ENCODE peak calls at places on chromosomes 4 and X, in seven cellular contexts. I is NCI-H345; C is retinal pigment epithelial cell; G is CD4-positive, alpha-beta T cell; S is NCI-H510A; J is endodermal cell; W is type B pancreatic cell. N is an unnamed sample.

GRCh38 chrX:109920325-109920724 is 82.6 kb upstream of the TMEM164 start:
- DNase-seq in I (no peak), C (no peak), G (no peak), S (no peak), J (no peak), W (no peak), N (no peak)

GRCh38 chr4:6855692-6856297 is 53.8 kb upstream of the TBC1D14 start:
- DNase-seq in I (no peak), C (peak), G (no peak), S (no peak), J (no peak), W (no peak), N (peak)

GRCh38 chr4:139828966-139829662 is 163.5 kb downstream of the MGST2 start:
- DNase-seq in I (no peak), C (no peak), G (no peak), S (no peak), J (no peak), W (no peak), N (no peak)

GRCh38 chr4:23163649-23164436 is 471.1 kb downstream of the GBA3 start:
- DNase-seq in I (no peak), C (no peak), G (no peak), S (no peak), J (no peak), W (no peak), N (no peak)

GRCh38 chr4:150078996-150079581 is 844 bp downstream of the DCLK2 start:
- DNase-seq in I (peak), C (no peak), G (no peak), S (peak), J (peak), W (peak), N (peak)

GRCh38 chr4:140078366-140078765 is 75.6 kb downstream of the MAML3 start:
- DNase-seq in I (peak), C (no peak), G (no peak), S (peak), J (peak), W (no peak), N (peak)

GRCh38 chr4:66266035-66266434 is 595.7 kb upstream of the EPHA5 start:
- DNase-seq in I (no peak), C (no peak), G (no peak), S (peak), J (peak), W (no peak), N (peak)

GRCh38 chr4:65747386-65747785 is 77.1 kb upstream of the EPHA5 start:
- DNase-seq in I (no peak), C (peak), G (no peak), S (no peak), J (no peak), W (no peak), N (no peak)

GRCh38 chrX:12412561-12412960 is 274.3 kb downstream of the FRMPD4 start:
- DNase-seq in I (no peak), C (no peak), G (no peak), S (no peak), J (no peak), W (no peak), N (no peak)

GRCh38 chr4:69830529-69831269 is 29.2 kb downstream of the SULT1E1 start:
- DNase-seq in I (peak), C (no peak), G (no peak), S (peak), J (peak), W (no peak), N (no peak)

GRCh38 chrX:154526901-154527675 is 11.1 kb upstream of the FAM3A start:
- DNase-seq in I (peak), C (no peak), G (peak), S (peak), J (peak), W (no peak), N (peak)

GRCh38 chr4:13963601-13964000 is 336.1 kb upstream of the BOD1L1 start:
- DNase-seq in I (no peak), C (no peak), G (no peak), S (no peak), J (no peak), W (no peak), N (no peak)

GRCh38 chrX:70439016-70439415 is 5.6 kb upstream of the DLG3 start:
- DNase-seq in I (no peak), C (no peak), G (no peak), S (no peak), J (no peak), W (no peak), N (no peak)

GRCh38 chrX:19883878-19884277 is 3.5 kb downstream of the SH3KBP1 start:
- DNase-seq in I (no peak), C (no peak), G (no peak), S (no peak), J (no peak), W (no peak), N (no peak)

GRCh38 chr4:4320951-4321714 is 31.1 kb downstream of the ZBTB49 start:
- DNase-seq in I (no peak), C (no peak), G (no peak), S (no peak), J (peak), W (no peak), N (no peak)

GRCh38 chrX:151789179-151789800 is 54.7 kb downstream of the CNGA2 start:
- DNase-seq in I (no peak), C (peak), G (no peak), S (no peak), J (no peak), W (no peak), N (no peak)

GRCh38 chr4:105710012-105710600 is 1.5 kb downstream of the GSTCD start:
- DNase-seq in I (no peak), C (no peak), G (no peak), S (no peak), J (peak), W (no peak), N (no peak)

GRCh38 chr4:10078481-10079233 is 37.9 kb downstream of the WDR1 start:
- DNase-seq in I (no peak), C (no peak), G (no peak), S (no peak), J (peak), W (no peak), N (no peak)

GRCh38 chrX:6644411-6644810 is 109.5 kb upstream of the VCX3A start:
- DNase-seq in I (no peak), C (no peak), G (no peak), S (no peak), J (peak), W (no peak), N (no peak)

GRCh38 chr4:139808381-139809206 is 143.0 kb downstream of the MGST2 start:
- DNase-seq in I (peak), C (no peak), G (no peak), S (no peak), J (no peak), W (no peak), N (peak)

GRCh38 chr4:5477613-5478012 is 230.7 kb downstream of the EVC2 start:
- DNase-seq in I (peak), C (no peak), G (no peak), S (no peak), J (peak), W (no peak), N (no peak)

GRCh38 chrX:31546130-31546529 is 474.3 kb upstream of the FTHL17 start:
- DNase-seq in I (no peak), C (peak), G (no peak), S (no peak), J (no peak), W (no peak), N (no peak)

GRCh38 chr4:78119698-78120097 is 62.6 kb downstream of the FRAS1 start:
- DNase-seq in I (no peak), C (no peak), G (no peak), S (no peak), J (no peak), W (no peak), N (no peak)

GRCh38 chrX:152899111-152899873 is 1.4 kb downstream of the ZNF185 start:
- DNase-seq in I (no peak), C (no peak), G (no peak), S (no peak), J (peak), W (no peak), N (peak)

GRCh38 chr4:74105656-74106275 is 6.8 kb upstream of the CXCL2 start:
- DNase-seq in I (no peak), C (no peak), G (no peak), S (no peak), J (no peak), W (no peak), N (no peak)

GRCh38 chrX:13387656-13388421 is 68.0 kb upstream of the ATXN3L start:
- DNase-seq in I (no peak), C (peak), G (no peak), S (no peak), J (no peak), W (no peak), N (no peak)

GRCh38 chr4:23717528-23718248 is 172.2 kb downstream of the PPARGC1A start:
- DNase-seq in I (peak), C (peak), G (no peak), S (no peak), J (peak), W (no peak), N (peak)

GRCh38 chrX:135295238-135295943 is 13.9 kb upstream of the ETDC start:
- DNase-seq in I (no peak), C (no peak), G (peak), S (no peak), J (peak), W (no peak), N (no peak)

N was measured in NCI-H2171 treated with DMSO at 0.1 percent for 48 hours.